ENCODE peak calls at places on chromosomes 5 and 9, in five cellular contexts. M is sigmoid colon, I is Panc1, O is breast epithelium, B is GM12878. H is an unnamed sample.

GRCh38 chr9:93326056-93326455 is 125.4 kb upstream of the FAM120A start:
- DNase-seq in O (no peak), B (no peak), M (no peak), I (no peak), H (no peak)

GRCh38 chr9:128687453-128687852 is 1.6 kb upstream of the SET start:
- DNase-seq in I (no peak), O (no peak), B (no peak), M (no peak), H (no peak)

GRCh38 chr9:81814404-81814793 is 113.8 kb upstream of the SPATA31D4 start:
- DNase-seq in M (no peak), I (no peak), O (no peak), B (no peak), H (no peak)

GRCh38 chr9:37840560-37841194 is 40.1 kb downstream of the DCAF10 start:
- DNase-seq in M (no peak), B (no peak), O (no peak), I (peak), H (no peak)

GRCh38 chr5:96997265-96997859 is 61.5 kb downstream of the LNPEP start:
- DNase-seq in M (no peak), I (peak), B (no peak), O (no peak), H (no peak)

GRCh38 chr9:137691648-137692357 is 73.0 kb downstream of the EHMT1 start:
- DNase-seq in M (no peak), O (no peak), B (no peak), I (no peak), H (no peak)

GRCh38 chr9:108444400-108445358 is 411.1 kb downstream of the ACTL7B start:
- DNase-seq in M (peak), B (no peak), O (no peak), I (no peak), H (no peak)

GRCh38 chr5:15248731-15249130 is 251.2 kb upstream of the FBXL7 start:
- DNase-seq in B (no peak), O (no peak), I (no peak), M (no peak), H (no peak)

GRCh38 chr9:92966518-92966800 is 19.1 kb downstream of the FGD3 start:
- DNase-seq in O (peak), B (no peak), I (no peak), M (no peak), H (no peak)

GRCh38 chr5:96823900-96824351 is 16.2 kb upstream of the ERAP1 start:
- DNase-seq in I (no peak), M (no peak), O (no peak), B (no peak), H (no peak)

GRCh38 chr5:33684760-33685159 is 207.0 kb downstream of the ADAMTS12 start:
- DNase-seq in B (no peak), I (no peak), O (no peak), M (no peak), H (no peak)

GRCh38 chr5:40775085-40775845 is 19.5 kb upstream of the TTC33 start:
- DNase-seq in M (no peak), B (no peak), I (no peak), O (no peak), H (no peak)

GRCh38 chr9:116646661-116647514 is 40.2 kb upstream of the TRIM32 start:
- DNase-seq in M (no peak), O (no peak), B (no peak), I (no peak), H (no peak)

GRCh38 chr5:107449369-107449768 is 221.4 kb downstream of the EFNA5 start:
- DNase-seq in B (no peak), I (no peak), M (no peak), O (no peak), H (no peak)

GRCh38 chr5:143141652-143142051 is 261.8 kb downstream of the NR3C1 start:
- DNase-seq in B (no peak), M (no peak), O (no peak), I (no peak), H (no peak)

GRCh38 chr5:67353500-67353931 is 156.9 kb upstream of the CD180 start:
- DNase-seq in O (no peak), M (no peak), I (no peak), B (no peak), H (no peak)

GRCh38 chr9:133322701-133323100 is 13.3 kb downstream of the SURF6 start:
- DNase-seq in I (no peak), O (no peak), M (no peak), B (no peak), H (no peak)

GRCh38 chr5:84524491-84524890 is 139.8 kb upstream of the EDIL3 start:
- DNase-seq in M (no peak), O (no peak), B (no peak), I (no peak), H (no peak)

GRCh38 chr9:12933957-12934356 is 159.1 kb downstream of the LURAP1L start:
- DNase-seq in O (no peak), I (peak), M (no peak), B (no peak), H (no peak)

GRCh38 chr5:81212211-81212687 is 20.9 kb upstream of the CKMT2 start:
- DNase-seq in I (no peak), B (peak), M (no peak), O (no peak), H (no peak)

GRCh38 chr5:149915392-149916260 is 29.0 kb downstream of the PDE6A start:
- DNase-seq in B (no peak), I (no peak), M (no peak), O (no peak), H (no peak)

GRCh38 chr5:149911031-149911430 is 33.6 kb downstream of the PDE6A start:
- DNase-seq in M (no peak), O (no peak), B (no peak), I (no peak), H (no peak)

GRCh38 chr5:149916317-149917072 is 28.1 kb downstream of the PDE6A start:
- DNase-seq in I (no peak), B (no peak), O (no peak), M (no peak), H (no peak)

GRCh38 chr5:149912226-149912864 is 32.2 kb downstream of the PDE6A start:
- DNase-seq in O (no peak), B (no peak), I (no peak), M (no peak), H (no peak)

DNA sequence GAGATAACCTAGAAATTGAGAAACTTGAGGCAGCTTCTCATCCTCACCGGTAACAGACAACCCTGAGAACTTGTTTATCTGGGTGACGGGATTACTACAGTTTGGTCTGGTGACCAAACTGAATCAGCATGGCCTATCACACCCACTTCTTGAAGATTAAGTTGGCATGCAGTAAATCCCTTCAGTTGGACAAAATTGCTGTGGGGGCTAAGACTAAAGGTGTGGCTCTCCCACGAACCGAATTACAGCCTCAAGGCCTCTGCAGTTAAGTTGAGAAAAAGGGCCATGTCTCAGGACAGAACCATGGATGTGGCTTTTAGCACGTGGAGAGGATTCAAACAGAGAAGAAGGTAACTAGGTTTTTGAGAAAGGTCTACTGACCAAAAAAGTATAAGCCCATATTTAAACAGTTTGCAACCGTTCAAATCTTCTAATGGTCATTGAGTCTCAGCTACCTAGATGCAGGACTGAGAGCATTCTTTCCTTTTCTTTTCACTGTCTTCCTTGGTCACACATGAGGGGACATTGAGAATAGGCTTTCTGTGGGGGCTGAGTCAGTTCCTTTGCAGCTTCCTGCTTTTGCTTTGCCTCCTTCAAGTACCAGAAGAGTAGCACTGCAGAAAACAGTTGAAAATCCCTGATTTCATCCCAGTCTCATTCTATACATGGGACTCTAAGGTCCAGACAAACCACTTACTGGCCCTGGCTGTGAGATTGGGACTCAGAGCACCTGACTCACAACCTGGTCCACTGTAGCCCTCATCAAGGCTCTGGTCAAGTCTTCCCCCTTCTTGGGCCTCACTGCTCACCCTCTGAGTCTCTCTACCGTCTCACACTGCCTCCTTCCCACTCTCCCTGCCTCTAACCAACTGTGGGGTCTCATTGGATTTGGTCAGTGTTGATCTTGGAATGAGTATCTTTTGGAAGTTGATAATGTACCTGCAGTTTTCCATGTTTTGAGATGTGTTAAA is 30.9 kb downstream of the PDE6A start:
- DNase-seq in I (no peak), O (no peak), M (no peak), B (no peak), H (no peak)
- H3K27ac ChIP-seq in I (no peak), O (no peak), M (no peak), B (no peak), H (no peak)

DNA sequence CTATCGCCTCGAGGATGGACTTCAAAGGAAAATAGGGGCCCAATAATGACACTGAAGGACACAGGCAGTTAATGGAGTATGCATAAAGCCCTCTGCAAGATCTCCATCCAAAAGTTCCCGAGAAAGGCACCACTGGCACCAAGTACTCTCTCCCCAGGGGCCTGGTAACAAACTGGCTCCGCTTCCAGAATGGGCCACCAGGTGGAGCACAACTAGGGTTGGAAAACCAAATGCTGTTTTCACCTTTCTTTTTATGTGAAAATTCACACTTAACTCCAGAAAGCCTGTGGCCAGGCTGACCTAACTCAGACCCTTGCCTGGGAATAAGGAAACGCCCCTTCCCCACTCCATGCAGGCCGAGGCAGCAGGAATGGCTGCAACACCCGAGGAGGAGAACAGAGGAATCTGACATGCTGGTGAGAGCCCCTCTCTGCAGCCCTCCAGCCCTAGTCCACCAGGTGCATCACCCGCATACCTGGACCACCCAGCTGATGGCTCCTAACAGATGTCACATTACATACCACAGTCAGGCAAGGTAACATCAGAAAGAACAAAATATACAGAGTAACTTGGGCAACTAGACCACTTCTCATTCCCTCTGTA is 42.8 kb downstream of the CAMSAP1 start:
- DNase-seq in I (peak), O (peak), B (no peak), M (no peak), H (no peak)
- TF ChIP-seq POLR2AphosphoS5 in I (no peak), O (no peak), B (no peak), M (no peak), H (no peak)

GRCh38 chr9:132240860-132241482 is 79.1 kb downstream of the NTNG2 start:
- DNase-seq in O (peak), B (peak), M (peak), I (peak), H (peak)
- H3K27ac ChIP-seq in O (no peak), B (no peak), M (peak), I (no peak), H (peak)

DNA sequence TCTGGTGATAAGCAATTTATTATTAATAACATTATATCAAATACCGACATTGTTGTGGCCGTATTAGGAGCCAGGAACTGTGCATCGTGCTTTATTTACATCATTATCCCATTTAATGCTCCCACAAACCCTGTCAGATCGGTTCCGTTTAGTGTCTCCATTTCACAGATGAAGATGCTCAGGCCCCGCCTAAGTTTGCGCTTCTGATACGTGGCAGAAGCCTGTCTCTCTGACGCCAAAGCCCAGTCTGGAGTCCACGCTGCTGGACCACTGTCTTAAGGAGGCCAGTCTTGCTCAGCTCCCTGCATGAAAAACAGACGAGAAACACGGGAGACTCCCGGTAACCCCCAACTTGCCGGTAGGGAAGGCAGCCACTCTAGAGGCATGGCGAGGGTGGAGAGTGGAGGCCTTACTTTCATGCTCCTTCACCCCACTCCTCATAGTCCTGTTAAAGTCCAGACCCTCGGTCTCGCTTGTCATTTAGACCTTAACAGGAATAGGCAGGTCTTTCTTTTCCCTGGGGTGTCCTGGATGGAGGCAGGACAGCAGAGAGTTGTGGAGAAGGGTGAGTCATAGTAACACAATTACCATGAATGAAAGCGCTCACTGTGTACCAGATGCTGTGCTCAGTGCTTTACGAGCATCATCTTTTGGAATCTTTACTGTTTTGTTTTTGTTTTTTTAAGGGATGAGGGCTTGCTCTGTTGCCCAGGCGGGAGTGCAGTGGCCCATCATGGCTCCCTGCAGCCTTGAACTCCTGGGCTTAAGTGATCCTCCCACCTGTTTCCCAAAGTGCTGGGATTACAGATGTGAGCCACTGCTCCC is 872 bp downstream of the TXNDC15 start:
- DNase-seq in O (no peak), B (no peak), I (peak), M (peak), H (peak)
- TF ChIP-seq POLR2AphosphoS5 in O (no peak), B (no peak), I (no peak), M (peak), H (no peak)

GRCh38 chr5:72505539-72505938 is 1.7 kb downstream of the ZNF366 start:
- DNase-seq in I (no peak), M (no peak), O (no peak), B (no peak), H (no peak)
- H3K27ac ChIP-seq in I (no peak), M (no peak), O (no peak), B (peak), H (peak)

DNA sequence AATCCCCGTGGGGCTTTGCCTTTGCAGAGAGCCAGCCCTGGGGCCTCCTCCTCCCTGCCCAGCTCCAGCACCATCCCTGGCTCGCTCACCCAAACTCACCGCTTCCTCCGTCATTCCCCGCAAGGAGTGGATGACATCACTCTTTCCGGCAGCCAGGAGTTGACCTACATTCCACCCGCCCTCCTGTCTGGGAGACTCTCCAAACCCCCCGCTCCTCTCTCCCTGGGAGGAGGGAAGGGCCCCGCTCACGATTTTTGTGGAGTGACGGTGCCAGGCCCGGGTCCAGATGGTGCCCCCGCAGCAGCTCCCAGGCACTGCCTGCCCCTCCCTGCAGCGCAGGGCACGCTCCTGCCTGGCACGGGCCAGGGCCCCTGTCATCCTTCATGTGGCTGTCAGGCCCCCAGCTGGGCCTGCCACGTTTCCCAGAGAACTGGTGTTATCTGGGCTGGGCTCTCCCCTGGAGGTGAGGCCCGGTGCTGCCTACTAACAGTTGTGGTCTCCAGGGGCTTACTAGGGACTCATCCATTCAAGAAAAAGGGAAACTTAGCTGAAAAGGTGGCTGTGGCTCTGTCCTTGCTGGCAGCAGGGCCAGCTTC is 52.3 kb downstream of the NTNG2 start:
- DNase-seq in I (no peak), O (no peak), B (no peak), M (peak), H (no peak)
- TF ChIP-seq POLR2AphosphoS5 in I (no peak), O (no peak), B (no peak), M (peak), H (no peak)

DNA sequence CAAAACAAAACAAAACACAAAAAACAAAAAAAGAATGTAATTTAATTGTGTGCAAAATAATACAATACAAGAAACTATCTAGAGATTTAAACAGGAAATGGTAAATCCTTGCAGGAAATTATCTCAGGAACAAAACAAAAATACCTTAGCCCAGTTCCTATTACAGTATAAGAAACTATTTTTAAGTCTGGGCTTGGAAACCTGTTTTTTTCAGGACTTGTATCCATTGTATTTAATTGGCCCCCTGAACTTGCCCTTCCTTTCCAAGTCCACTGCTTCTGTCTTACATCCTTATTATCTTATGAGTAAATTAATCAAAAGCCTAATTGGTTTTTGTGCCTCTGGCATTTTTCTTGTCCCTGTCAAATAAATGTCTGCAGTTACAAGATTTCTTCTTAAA is 48.5 kb downstream of the ST8SIA4 start:
- DNase-seq in I (no peak), M (no peak), O (no peak), B (no peak), H (no peak)
- H3K27ac ChIP-seq in I (no peak), M (no peak), O (no peak), B (peak), H (no peak)

H was measured in vagina.